ENCODE peak calls at places on chromosomes 11 and 22, in six cellular contexts. Q is fibroblast of pulmonary artery, H is kidney epithelial cell, K is lower lobe of right lung, P is lower leg skin, A is right lobe of liver. N is an unnamed sample.

GRCh38 chr11:81963018-81963417 is 770.6 kb downstream of the FAM181B start:
- DNase-seq in H (no peak), Q (peak; percentile 44), P (no peak), A (no peak), K (no peak), N (no peak)

GRCh38 chr11:26319906-26320305 is 12.0 kb upstream of the ANO3 start:
- DNase-seq in P (no peak), K (no peak), H (no peak), Q (peak; percentile 17), A (no peak), N (no peak)

GRCh38 chr11:113806403-113806802 is 26.8 kb downstream of the CLDN25 start:
- DNase-seq in A (peak; percentile 52), H (no peak), Q (peak; percentile 29), K (no peak), P (no peak), N (peak; percentile 4)

GRCh38 chr11:74025467-74026166 is 16.7 kb upstream of the UCP3 start:
- DNase-seq in P (no peak), Q (peak; percentile 19), A (no peak), H (no peak), K (no peak), N (no peak)

GRCh38 chr11:75968021-75968685 is 153.1 kb downstream of the UVRAG start:
- DNase-seq in K (no peak), Q (peak; percentile 20), H (no peak), P (no peak), A (no peak), N (no peak)

GRCh38 chr11:112694813-112695212 is 266.4 kb upstream of the NCAM1 start:
- DNase-seq in P (no peak), H (no peak), K (no peak), Q (peak; percentile 6), A (no peak), N (no peak)

GRCh38 chr22:38177926-38178604 is 3.6 kb downstream of the PLA2G6 start:
- DNase-seq in P (peak; percentile 94), K (peak; percentile 48), Q (peak; percentile 91), H (peak; percentile 69), A (peak; percentile 73), N (peak; percentile 90)

GRCh38 chr11:2564008-2564530 is 119.3 kb downstream of the KCNQ1 start:
- DNase-seq in A (no peak), H (no peak), K (peak; percentile 26), P (no peak), Q (no peak), N (no peak)

GRCh38 chr11:112290462-112290894 is 29.8 kb upstream of the PLET1 start:
- DNase-seq in P (no peak), Q (no peak), A (no peak), H (no peak), K (no peak), N (no peak)

GRCh38 chr11:73194593-73194992 is 23.5 kb upstream of the P2RY2 start:
- DNase-seq in H (no peak), Q (no peak), A (peak; percentile 40), P (peak; percentile 86), K (no peak), N (no peak)

GRCh38 chr11:35235944-35236666 is 97.1 kb downstream of the CD44 start:
- DNase-seq in K (no peak), Q (no peak), A (no peak), P (no peak), H (peak; percentile 72), N (no peak)

GRCh38 chr11:45930031-45930794 is 7.8 kb downstream of the LARGE2 start:
- DNase-seq in Q (no peak), K (peak; percentile 74), H (no peak), A (no peak), P (peak; percentile 86), N (no peak)

GRCh38 chr11:110971110-110971509 is 258.9 kb upstream of the ARHGAP20 start:
- DNase-seq in P (no peak), H (peak; percentile 65), K (no peak), A (no peak), Q (peak; percentile 76), N (peak; percentile 17)

GRCh38 chr22:30880847-30881246 is 87.7 kb downstream of the MORC2 start:
- DNase-seq in P (no peak), K (peak; percentile 25), A (no peak), H (no peak), Q (no peak), N (no peak)
- H3K4me3 ChIP-seq in P (no peak overlapping the region), K (no peak overlapping the region), A (no peak overlapping the region), H (no peak overlapping the region), Q (no peak overlapping the region), N (no peak overlapping the region)

DNA sequence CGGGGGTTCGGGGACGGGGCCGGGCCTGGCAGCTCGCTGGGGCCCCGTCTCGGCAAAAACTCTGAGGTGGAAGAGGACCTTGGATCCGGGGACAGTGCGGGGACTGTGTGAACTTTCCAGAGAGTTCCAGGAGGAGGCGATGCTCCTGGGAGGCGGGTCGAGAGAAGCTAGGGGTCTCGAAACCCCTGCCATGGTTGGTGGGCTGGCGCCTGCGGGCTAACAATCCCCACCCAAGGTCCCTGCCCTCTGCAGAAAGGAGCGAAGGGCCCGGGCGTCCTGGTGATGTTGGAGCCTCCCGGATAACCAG is 4.7 kb upstream of the GRK2 start:
- DNase-seq in P (no peak), Q (no peak), K (no peak), A (peak; percentile 48), H (no peak), N (no peak)
- TF ChIP-seq CTCF in P (no peak), Q (peak; percentile 30), K (peak; percentile 25), A (no peak), H (peak; percentile 45), N (no peak)

DNA sequence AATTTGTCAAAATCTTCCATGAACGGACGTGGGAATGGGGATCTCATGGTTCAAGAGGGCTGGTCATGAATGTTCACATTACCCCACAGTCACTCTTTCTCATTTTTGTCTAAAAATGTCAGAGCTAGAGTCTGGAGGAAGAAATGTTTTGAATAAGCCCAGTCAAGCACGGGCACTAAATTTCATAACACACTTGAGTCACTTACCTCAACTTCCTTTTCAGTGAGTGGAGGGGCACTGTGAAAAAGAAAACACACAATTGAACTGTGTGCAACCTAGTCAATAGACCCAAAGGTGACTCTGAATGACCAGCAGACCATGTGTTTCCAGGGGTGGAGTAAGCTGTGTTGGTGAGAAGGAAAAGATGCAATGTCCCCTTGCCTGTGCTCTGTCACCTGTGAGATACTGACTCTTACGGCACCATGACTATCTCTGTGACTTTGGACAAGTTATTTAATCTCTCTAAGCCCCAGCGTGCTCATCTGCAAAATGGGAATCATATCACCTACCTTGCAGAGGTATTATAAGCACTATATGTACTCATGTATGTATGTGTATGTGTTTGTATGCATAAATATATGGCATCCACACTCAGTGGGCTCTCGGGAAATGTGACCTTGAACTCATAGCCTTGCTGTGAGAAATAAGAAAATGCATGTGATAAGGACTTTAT is 38.2 kb upstream of the LYVE1 start:
- DNase-seq in K (no peak), P (no peak), Q (peak; percentile 71), A (no peak), H (no peak), N (no peak)
- H3K4me3 ChIP-seq in K (no peak overlapping the region), P (no peak overlapping the region), Q (no peak overlapping the region), A (no peak overlapping the region), H (no peak overlapping the region), N (no peak overlapping the region)

DNA sequence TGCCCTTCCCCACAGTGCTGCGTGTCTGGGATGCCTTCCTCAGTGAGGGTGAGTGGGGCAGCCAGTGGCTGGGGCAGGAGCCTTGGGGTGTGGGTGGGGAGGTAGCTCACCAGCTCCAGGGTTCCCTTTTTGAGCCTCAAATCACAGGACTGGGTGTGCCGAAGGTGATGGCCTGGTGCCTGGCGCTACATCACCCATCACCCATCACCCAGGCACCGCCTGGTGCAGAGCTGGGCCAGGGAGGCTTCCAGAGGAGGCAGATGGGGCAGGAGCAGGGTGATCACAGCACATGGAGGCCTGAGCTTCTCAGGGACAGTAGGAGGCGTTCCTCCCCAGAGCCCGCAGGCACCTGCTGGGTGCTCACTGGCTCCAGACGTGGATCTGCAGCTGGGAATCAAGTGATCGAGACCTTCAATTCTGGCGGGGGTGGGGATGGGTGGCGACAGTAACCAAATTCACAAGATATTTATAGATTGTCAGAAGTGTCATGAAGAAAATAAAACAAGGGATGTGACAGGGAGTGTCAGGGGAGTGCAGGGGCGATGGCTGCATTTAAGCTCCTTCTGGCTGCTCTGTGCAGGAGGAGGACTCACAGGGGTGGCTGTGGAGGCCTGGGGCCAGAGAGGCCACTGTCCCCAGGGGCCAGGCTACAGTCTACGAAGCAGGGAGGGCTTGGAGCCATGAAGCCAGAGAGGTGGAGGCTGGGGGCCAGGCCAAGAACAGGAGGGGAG is 3.3 kb downstream of the TBC1D10C start:
- DNase-seq in K (peak; percentile 46), P (no peak), H (no peak), A (no peak), Q (no peak), N (no peak)
- TF ChIP-seq CTCF in K (no peak), P (no peak), H (no peak), A (no peak), Q (no peak), N (no peak)

N was measured in HFF-Myc.